ENCODE peak calls at places on chromosome 7, in four cellular contexts. G is IMR-90, J is mesendoderm, Y is H1. Q is an unnamed sample.

GRCh38 chr7:7100432-7100849 is 81.9 kb upstream of the C1GALT1 start:
- DNase-seq in G (no peak), J (peak; percentile 99), Y (peak; percentile 58), Q (peak; percentile 83)

GRCh38 chr7:98211221-98211675 is at the start of gene BHLHA15:
- DNase-seq in G (no peak), J (peak; percentile 28), Y (no peak), Q (peak; percentile 67)

GRCh38 chr7:40230086-40230485 is 95.3 kb downstream of the SUGCT start:
- DNase-seq in G (no peak), J (peak; percentile 86), Y (no peak), Q (no peak)

GRCh38 chr7:113812881-113813280 is 105.9 kb downstream of the PPP1R3A start:
- DNase-seq in G (peak; percentile 29), J (no peak), Y (no peak), Q (no peak)

GRCh38 chr7:47371317-47371716 is 210.6 kb downstream of the TNS3 start:
- DNase-seq in G (no peak), J (no peak), Y (no peak), Q (no peak)

GRCh38 chr7:35263396-35263795 is 9.5 kb upstream of the TBX20 start:
- DNase-seq in G (no peak), J (no peak), Y (no peak), Q (no peak)

GRCh38 chr7:2116086-2116810 is 116.5 kb downstream of the MAD1L1 start:
- DNase-seq in G (peak; percentile 74), J (no peak), Y (no peak), Q (no peak)

GRCh38 chr7:46178685-46179084 is 257.6 kb upstream of the IGFBP3 start:
- DNase-seq in G (peak; percentile 84), J (peak; percentile 14), Y (no peak), Q (no peak)

GRCh38 chr7:32026076-32026425 is 44.2 kb downstream of the PDE1C start:
- DNase-seq in G (no peak), J (no peak), Y (no peak), Q (no peak)

GRCh38 chr7:159246702-159247480 is 102.2 kb upstream of the VIPR2 start:
- DNase-seq in G (no peak), J (no peak), Y (no peak), Q (no peak)

GRCh38 chr7:101629171-101629570 is at the start of gene MYL10:
- DNase-seq in G (no peak), J (no peak), Y (no peak), Q (no peak)

GRCh38 chr7:66643395-66643794 is 14.7 kb downstream of the KCTD7 start:
- DNase-seq in G (no peak), J (no peak), Y (no peak), Q (no peak)

GRCh38 chr7:125130173-125130572 is 200.5 kb upstream of the POT1 start:
- DNase-seq in G (no peak), J (no peak), Y (no peak), Q (no peak)

GRCh38 chr7:55154096-55154495 is 135.3 kb downstream of the EGFR start:
- DNase-seq in G (no peak), J (no peak), Y (no peak), Q (no peak)

GRCh38 chr7:5077740-5078139 is 32.1 kb downstream of the RBAK start:
- DNase-seq in G (peak; percentile 7), J (no peak), Y (no peak), Q (no peak)

GRCh38 chr7:135281363-135281949 is 47.8 kb downstream of the STRA8 start:
- DNase-seq in G (peak; percentile 87), J (peak; percentile 88), Y (peak; percentile 83), Q (peak; percentile 77)

GRCh38 chr7:25090374-25090773 is 34.7 kb downstream of the CYCS start:
- DNase-seq in G (no peak), J (no peak), Y (no peak), Q (no peak)

GRCh38 chr7:25087855-25088254 is 37.2 kb downstream of the CYCS start:
- DNase-seq in G (no peak), J (no peak), Y (no peak), Q (no peak)

GRCh38 chr7:25091129-25091528 is 33.9 kb downstream of the CYCS start:
- DNase-seq in G (no peak), J (no peak), Y (no peak), Q (no peak)

GRCh38 chr7:25093268-25093802 is 31.7 kb downstream of the CYCS start:
- DNase-seq in G (peak; percentile 70), J (peak; percentile 89), Y (peak; percentile 92), Q (peak; percentile 85)

GRCh38 chr7:25091757-25092156 is 33.3 kb downstream of the CYCS start:
- DNase-seq in G (no peak), J (no peak), Y (no peak), Q (no peak)
- H4K5ac ChIP-seq in G (no peak overlapping the region), J (no peak overlapping the region), Y (no peak overlapping the region), Q (no peak overlapping the region)

GRCh38 chr7:144032483-144032882 is 16.3 kb upstream of the OR2A5 start:
- DNase-seq in G (no peak), J (no peak), Y (no peak), Q (no peak)

GRCh38 chr7:144036302-144036858 is 12.4 kb upstream of the OR2A5 start:
- DNase-seq in G (no peak), J (no peak), Y (no peak), Q (no peak)

GRCh38 chr7:144037414-144038096 is 11.2 kb upstream of the OR2A5 start:
- DNase-seq in G (no peak), J (peak; percentile 68), Y (no peak), Q (no peak)

GRCh38 chr7:144032985-144033384 is 15.8 kb upstream of the OR2A5 start:
- DNase-seq in G (no peak), J (no peak), Y (no peak), Q (no peak)

DNA sequence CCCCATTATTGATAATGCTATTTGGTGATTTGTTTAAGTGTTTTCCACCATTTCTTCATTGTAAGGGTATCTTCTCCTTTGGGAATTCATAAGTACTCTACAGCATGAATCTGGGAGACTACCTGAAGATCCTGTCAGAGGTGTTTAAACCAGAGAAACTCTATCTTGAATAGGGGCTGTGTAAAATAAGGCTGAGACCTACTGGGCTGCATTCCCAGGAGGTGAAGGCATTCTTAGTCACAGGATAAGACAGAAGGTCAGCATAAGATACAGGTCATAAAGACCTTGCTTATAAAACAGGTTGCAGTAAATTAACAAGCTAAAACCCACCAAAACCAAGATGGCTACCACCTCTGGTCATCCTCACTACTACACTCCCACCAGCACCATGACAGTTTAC is 13.4 kb upstream of the OR2A5 start:
- DNase-seq in G (no peak), J (no peak), Y (no peak), Q (no peak)
- H4K5ac ChIP-seq in G (no peak overlapping the region), J (no peak overlapping the region), Y (no peak overlapping the region), Q (no peak overlapping the region)

GRCh38 chr7:43244782-43245181 is 132.3 kb downstream of the HECW1 start:
- DNase-seq in G (no peak), J (no peak), Y (no peak), Q (no peak)

GRCh38 chr7:43244232-43244631 is 131.8 kb downstream of the HECW1 start:
- DNase-seq in G (peak; percentile 22), J (no peak), Y (no peak), Q (no peak)

GRCh38 chr7:43234968-43235367 is 122.5 kb downstream of the HECW1 start:
- DNase-seq in G (no peak), J (no peak), Y (no peak), Q (no peak)

GRCh38 chr7:43242628-43243255 is 130.3 kb downstream of the HECW1 start:
- DNase-seq in G (peak; percentile 42), J (no peak), Y (no peak), Q (no peak)

GRCh38 chr7:43240565-43240964 is 128.1 kb downstream of the HECW1 start:
- DNase-seq in G (no peak), J (no peak), Y (no peak), Q (no peak)
- H4K5ac ChIP-seq in G (no peak overlapping the region), J (no peak overlapping the region), Y (no peak overlapping the region), Q (no peak overlapping the region)

DNA sequence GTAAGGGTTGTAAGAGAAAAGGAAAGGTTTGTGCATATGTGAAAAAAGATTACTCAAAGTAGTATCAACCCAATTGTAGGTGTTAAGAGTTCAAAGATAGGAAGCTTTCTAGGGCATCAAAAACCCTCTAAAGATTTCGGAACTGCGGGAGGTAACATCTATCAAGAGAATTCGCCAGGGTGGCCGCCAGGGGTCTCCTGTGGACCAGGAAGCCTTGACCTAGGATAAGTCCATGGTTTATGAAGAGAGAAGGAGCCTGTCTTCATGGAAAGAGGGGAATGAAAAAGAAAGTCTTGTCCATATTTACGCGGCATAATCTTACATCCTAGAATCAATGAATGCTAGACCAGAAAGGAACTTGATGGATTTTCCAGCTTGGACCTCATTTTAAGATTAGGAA is 140.7 kb upstream of the CALCR start:
- DNase-seq in G (peak; percentile 39), J (peak; percentile 77), Y (peak; percentile 74), Q (peak; percentile 72)
- H4K5ac ChIP-seq in G (no peak overlapping the region), J (no peak overlapping the region), Y (no peak overlapping the region), Q (no peak overlapping the region)

GRCh38 chr7:43040461-43040860 is 72.0 kb upstream of the HECW1 start:
- DNase-seq in G (no peak), J (no peak), Y (no peak), Q (no peak)

GRCh38 chr7:43041105-43041504 is 71.3 kb upstream of the HECW1 start:
- DNase-seq in G (no peak), J (no peak), Y (no peak), Q (no peak)

GRCh38 chr7:43044521-43044920 is 67.9 kb upstream of the HECW1 start:
- DNase-seq in G (no peak), J (no peak), Y (no peak), Q (no peak)

GRCh38 chr7:43039346-43039745 is 73.1 kb upstream of the HECW1 start:
- DNase-seq in G (no peak), J (peak; percentile 94), Y (peak; percentile 47), Q (peak; percentile 69)

DNA sequence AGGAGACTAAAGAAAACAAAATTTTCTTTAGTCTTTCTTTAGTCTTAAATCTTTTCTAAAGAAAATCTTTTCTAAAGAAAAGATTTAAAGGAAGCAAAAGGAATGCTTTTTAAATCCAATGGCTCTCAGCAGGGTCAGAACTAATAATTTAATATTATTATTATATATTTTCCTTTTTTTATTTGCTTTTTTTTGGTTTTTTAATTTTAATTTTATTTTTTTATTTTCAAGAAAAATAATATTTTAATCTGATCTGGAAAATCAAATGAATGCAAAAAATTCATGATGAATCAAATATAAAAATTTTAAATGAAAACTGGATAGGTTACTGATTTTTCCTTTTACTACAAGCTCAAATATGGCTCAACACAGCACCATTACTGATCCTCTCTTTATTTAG is 70.7 kb upstream of the HECW1 start:
- DNase-seq in G (no peak), J (no peak), Y (no peak), Q (no peak)
- H4K5ac ChIP-seq in G (no peak overlapping the region), J (no peak overlapping the region), Y (no peak overlapping the region), Q (no peak overlapping the region)

GRCh38 chr7:85320699-85321476 is 134.0 kb upstream of the SEMA3D start:
- DNase-seq in G (no peak), J (peak; percentile 65), Y (no peak), Q (no peak)

GRCh38 chr7:85322252-85322651 is 135.4 kb upstream of the SEMA3D start:
- DNase-seq in G (no peak), J (peak; percentile 77), Y (no peak), Q (no peak)

DNA sequence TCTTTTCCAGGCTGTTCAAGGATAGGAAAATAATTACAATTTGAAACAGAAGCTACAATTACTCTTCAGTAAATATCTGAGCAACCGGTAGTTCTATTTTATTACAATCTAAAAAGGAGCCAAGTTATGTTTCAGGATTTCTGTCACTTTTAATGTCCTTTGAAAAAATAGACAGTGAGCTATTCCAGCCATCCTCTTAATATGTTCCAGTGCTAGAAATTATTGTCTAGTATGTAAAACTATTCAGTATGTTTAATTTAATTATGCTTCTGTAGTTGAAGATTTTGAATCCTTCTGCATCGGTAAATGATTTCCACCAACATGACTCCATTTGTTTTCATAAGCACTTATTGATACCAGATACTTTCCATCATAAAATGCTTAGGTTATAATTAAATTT is 129.6 kb upstream of the SEMA3D start:
- DNase-seq in G (no peak), J (no peak), Y (no peak), Q (no peak)
- H4K5ac ChIP-seq in G (no peak overlapping the region), J (no peak overlapping the region), Y (no peak overlapping the region), Q (no peak overlapping the region)

Q was measured in H9.